ENCODE peak calls at places on chromosomes 16 and 17, in eight cellular contexts. W is activated CD4-positive, CD25-positive, alpha-beta regulatory T cell; D is activated T-helper 9 cell treated with anti-CD3 and anti-CD28 coated beads, Interleukin-2, amount 50 U/mL, for 16 hours; S is CD4-positive, CD25-positive, alpha-beta regulatory T cell; T is germinal center; C is activated naive CD4-positive, alpha-beta T cell treated with anti-CD3 and anti-CD28 coated beads for 36 hours; L is B cell; X is mucosa of gallbladder. K is an unnamed sample.
A peak's percentile ranks its signal among the peaks of the same experiment; 100 is the strongest.

GRCh38 chr17:41464682-41465081 is 2.5 kb downstream of the KRT32 start:
- DNase-seq in L (no peak), D (no peak), C (no peak), X (peak; percentile 65), W (no peak), T (no peak), S (no peak), K (no peak)

GRCh38 chr17:45341389-45342158 is 24.8 kb upstream of the MAP3K14 start:
- DNase-seq in X (peak; percentile 24), C (no peak), T (no peak), S (no peak), L (no peak), D (no peak), W (no peak), K (peak; percentile 77)

GRCh38 chr17:78879679-78880186 is 23.3 kb downstream of the CEP295NL start:
- DNase-seq in C (peak; percentile 47), S (no peak), T (no peak), D (no peak), X (peak; percentile 67), W (no peak), L (no peak), K (peak; percentile 91)

GRCh38 chr17:36949461-36949927 is 740 bp downstream of the AATF start:
- DNase-seq in S (no peak), W (no peak), T (no peak), D (no peak), C (no peak), X (no peak), L (no peak), K (no peak)

GRCh38 chr17:77228224-77229215 is 87.8 kb downstream of the SEC14L1 start:
- DNase-seq in W (no peak), S (no peak), D (no peak), L (no peak), C (no peak), T (no peak), X (no peak), K (no peak)

GRCh38 chr16:55118701-55119260 is 188.1 kb downstream of the IRX5 start:
- DNase-seq in S (no peak), C (no peak), D (no peak), X (no peak), L (no peak), T (no peak), W (no peak), K (no peak)

GRCh38 chr16:16974192-16974591 is 496.6 kb downstream of the XYLT1 start:
- DNase-seq in C (no peak), W (no peak), D (no peak), X (no peak), S (no peak), L (no peak), T (no peak), K (no peak)

GRCh38 chr17:1590031-1590746 is 27.6 kb upstream of the PITPNA start:
- DNase-seq in S (no peak), L (peak; percentile 33), W (no peak), T (no peak), C (peak; percentile 40), X (peak; percentile 55), D (no peak), K (no peak)

GRCh38 chr17:55420067-55420775 is 1.4 kb downstream of the MMD start:
- DNase-seq in T (peak; percentile 68), L (peak; percentile 78), C (peak; percentile 65), W (no peak), D (peak; percentile 2), X (no peak), S (no peak), K (no peak)

GRCh38 chr17:79944251-79944812 is 91.3 kb downstream of the TBC1D16 start:
- DNase-seq in X (no peak), S (no peak), L (no peak), T (no peak), D (no peak), W (no peak), C (peak; percentile 3), K (peak; percentile 58)

GRCh38 chr17:80855196-80855967 is 136.3 kb upstream of the CHMP6 start:
- DNase-seq in S (no peak), X (no peak), W (no peak), C (no peak), T (no peak), L (no peak), D (no peak), K (no peak)

GRCh38 chr16:5979905-5980550 is 882.4 kb upstream of the EEF2KMT start:
- DNase-seq in T (no peak), X (no peak), C (no peak), L (no peak), W (no peak), D (no peak), S (no peak), K (no peak)

GRCh38 chr16:64738321-64738960 is 383.4 kb downstream of the CDH11 start:
- DNase-seq in C (no peak), W (no peak), T (no peak), X (no peak), D (no peak), S (no peak), L (no peak), K (no peak)

GRCh38 chr16:50653633-50654524 is 27.2 kb downstream of the SNX20 start:
- DNase-seq in X (no peak), L (no peak), W (no peak), T (no peak), S (no peak), C (no peak), D (no peak), K (no peak)

GRCh38 chr17:36591434-36592315 is at the start of gene DHRS11:
- DNase-seq in D (peak; percentile 72), X (peak; percentile 78), C (peak; percentile 83), S (peak; percentile 76), L (peak; percentile 69), T (peak; percentile 91), W (peak; percentile 65), K (peak; percentile 87)

GRCh38 chr16:30533748-30534367 is 800 bp downstream of the ZNF747 start:
- DNase-seq in S (no peak), L (no peak), D (no peak), X (no peak), T (no peak), C (peak; percentile 56), W (no peak), K (no peak)

GRCh38 chr17:31453896-31454295 is 62.4 kb downstream of the RAB11FIP4 start:
- DNase-seq in X (no peak), T (no peak), W (no peak), C (no peak), D (no peak), L (no peak), S (no peak), K (no peak)

GRCh38 chr16:19935696-19936095 is 51.0 kb upstream of the GPRC5B start:
- DNase-seq in C (no peak), X (no peak), W (no peak), T (no peak), D (no peak), L (no peak), S (no peak), K (no peak)